ENCODE peak calls at places on chromosomes 6 and 20, in ten cellular contexts. K is HT1080; Z is A172; G is M059J; D is RKO; I is cardiac fibroblast; Y is effector CD4-positive, alpha-beta T cell; M is RPMI7951; A is skeletal muscle cell; J is bronchial epithelial cell. N is an unnamed sample.

GRCh38 chr6:11241793-11242201 is 9.3 kb upstream of the NEDD9 start:
- DNase-seq in K (no peak), Z (no peak), G (peak), D (no peak), I (peak), Y (no peak), M (no peak), A (no peak), J (no peak), N (no peak)

GRCh38 chr20:36768768-36769430 is 4.7 kb downstream of the DSN1 start:
- DNase-seq in K (no peak), Z (no peak), G (peak), D (no peak), I (peak), Y (no peak), M (no peak), A (no peak), J (no peak), N (peak)

GRCh38 chr6:40315055-40315454 is 272.1 kb downstream of the LRFN2 start:
- DNase-seq in K (no peak), Z (no peak), G (no peak), D (no peak), I (no peak), Y (no peak), M (no peak), A (no peak), J (no peak), N (no peak)

GRCh38 chr6:31945154-31945506 is 765 bp upstream of the CFB start:
- DNase-seq in K (no peak), Z (no peak), G (no peak), D (no peak), I (no peak), Y (no peak), M (no peak), A (no peak), J (no peak), N (no peak)

GRCh38 chr20:41334036-41334435 is 6.6 kb upstream of the LPIN3 start:
- DNase-seq in K (no peak), Z (no peak), G (no peak), D (no peak), I (no peak), Y (no peak), M (no peak), A (no peak), J (no peak), N (no peak)

GRCh38 chr20:42855896-42856295 is 333.8 kb downstream of the PTPRT start:
- DNase-seq in K (no peak), Z (no peak), G (no peak), D (no peak), I (no peak), Y (no peak), M (no peak), A (no peak), J (no peak), N (no peak)

GRCh38 chr6:131331146-131331545 is 195.9 kb downstream of the AKAP7 start:
- DNase-seq in K (no peak), Z (no peak), G (no peak), D (no peak), I (no peak), Y (no peak), M (no peak), A (no peak), J (no peak), N (no peak)

GRCh38 chr20:4234128-4234527 is 218.8 kb upstream of the RNF24 start:
- DNase-seq in K (peak), Z (peak), G (peak), D (peak), I (peak), Y (no peak), M (peak), A (peak), J (peak), N (peak)

GRCh38 chr20:63873477-63873971 is 8.5 kb downstream of the TPD52L2 start:
- DNase-seq in K (peak), Z (peak), G (peak), D (peak), I (peak), Y (no peak), M (peak), A (peak), J (peak), N (peak)

GRCh38 chr20:23225407-23226060 is 125.1 kb upstream of the NXT1 start:
- DNase-seq in K (peak), Z (peak), G (peak), D (no peak), I (peak), Y (no peak), M (peak), A (peak), J (peak), N (no peak)

GRCh38 chr6:169807699-169808607 is 56.5 kb downstream of the ERMARD start:
- DNase-seq in K (no peak), Z (no peak), G (no peak), D (no peak), I (no peak), Y (no peak), M (no peak), A (no peak), J (no peak), N (no peak)

GRCh38 chr6:46898011-46898410 is 23.7 kb downstream of the ADGRF5 start:
- DNase-seq in K (no peak), Z (no peak), G (peak), D (no peak), I (no peak), Y (no peak), M (no peak), A (no peak), J (no peak), N (no peak)

GRCh38 chr6:75376347-75377024 is 91.9 kb upstream of the TMEM30A start:
- DNase-seq in K (peak), Z (peak), G (peak), D (no peak), I (peak), Y (no peak), M (peak), A (no peak), J (peak), N (peak)

GRCh38 chr20:32336918-32337347 is 21.2 kb upstream of the ASXL1 start:
- DNase-seq in K (peak), Z (peak), G (peak), D (peak), I (peak), Y (no peak), M (peak), A (no peak), J (peak), N (peak)

GRCh38 chr6:132972971-132973370 is 158.6 kb downstream of the RPS12 start:
- DNase-seq in K (no peak), Z (no peak), G (no peak), D (no peak), I (no peak), Y (no peak), M (no peak), A (no peak), J (no peak), N (no peak)

GRCh38 chr6:7684843-7685242 is 41.1 kb upstream of the BMP6 start:
- DNase-seq in K (no peak), Z (no peak), G (no peak), D (no peak), I (no peak), Y (no peak), M (no peak), A (no peak), J (no peak), N (no peak)

GRCh38 chr6:15110721-15111354 is 135.0 kb upstream of the JARID2 start:
- DNase-seq in K (no peak), Z (no peak), G (no peak), D (no peak), I (peak), Y (no peak), M (no peak), A (no peak), J (no peak), N (no peak)

GRCh38 chr6:80143312-80143960 is 37.0 kb downstream of the BCKDHB start:
- DNase-seq in K (peak), Z (peak), G (peak), D (no peak), I (peak), Y (no peak), M (peak), A (peak), J (peak), N (peak)

GRCh38 chr6:52726741-52727535 is 36.3 kb downstream of the GSTA2 start:
- DNase-seq in K (no peak), Z (no peak), G (peak), D (no peak), I (no peak), Y (no peak), M (no peak), A (no peak), J (peak), N (no peak)

GRCh38 chr6:1449896-1450295 is 60.5 kb downstream of the FOXF2 start:
- DNase-seq in K (no peak), Z (no peak), G (no peak), D (no peak), I (no peak), Y (no peak), M (no peak), A (no peak), J (no peak), N (no peak)

GRCh38 chr6:20266851-20267608 is 54.8 kb upstream of the MBOAT1 start:
- DNase-seq in K (no peak), Z (no peak), G (peak), D (no peak), I (peak), Y (no peak), M (no peak), A (no peak), J (peak), N (no peak)

GRCh38 chr20:49916146-49917002 is 1.0 kb upstream of the SPATA2 start:
- DNase-seq in K (peak), Z (peak), G (peak), D (peak), I (peak), Y (no peak), M (peak), A (no peak), J (peak), N (peak)

GRCh38 chr6:14917101-14917500 is 328.8 kb upstream of the JARID2 start:
- DNase-seq in K (no peak), Z (peak), G (peak), D (no peak), I (peak), Y (no peak), M (peak), A (peak), J (peak), N (no peak)

GRCh38 chr6:39231386-39231785 is 2.1 kb upstream of the KCNK5 start:
- DNase-seq in K (no peak), Z (no peak), G (no peak), D (no peak), I (no peak), Y (no peak), M (no peak), A (no peak), J (no peak), N (no peak)

GRCh38 chr6:135382182-135382628 is 115.3 kb downstream of the AHI1 start:
- DNase-seq in K (no peak), Z (no peak), G (no peak), D (no peak), I (no peak), Y (no peak), M (no peak), A (no peak), J (no peak), N (no peak)

GRCh38 chr20:1449370-1449769 is 17.3 kb downstream of the NSFL1C start:
- DNase-seq in K (no peak), Z (no peak), G (no peak), D (no peak), I (no peak), Y (no peak), M (no peak), A (no peak), J (no peak), N (no peak)

GRCh38 chr6:169592558-169592957 is 109.3 kb downstream of the WDR27 start:
- DNase-seq in K (no peak), Z (peak), G (peak), D (no peak), I (peak), Y (no peak), M (peak), A (peak), J (peak), N (no peak)